ENCODE peak calls at places on chromosomes 3 and 15, in ten cellular contexts. One of them, this sample, is unnamed.

GRCh38 chr15:82810863-82811421 is 1.5 kb downstream of the WHAMM start:
- DNase-seq in fibroblast of pulmonary artery: peak
- DNase-seq in fibroblast of villous mesenchyme: no peak
- DNase-seq in foreskin fibroblast: no peak
- DNase-seq in spleen: no peak
- DNase-seq in tibial nerve: no peak
- DNase-seq in H1: no peak
- DNase-seq in CD8-positive, alpha-beta T cell: no peak
- DNase-seq in left ventricle myocardium inferior: no peak
- DNase-seq in cardiac fibroblast: peak
- DNase-seq in this sample: peak

GRCh38 chr15:81095690-81096365 is 38.2 kb upstream of the CFAP161 start:
- DNase-seq in foreskin fibroblast: no peak
- DNase-seq in tibial nerve: no peak
- DNase-seq in left ventricle myocardium inferior: no peak
- DNase-seq in cardiac fibroblast: no peak
- DNase-seq in spleen: no peak
- DNase-seq in fibroblast of pulmonary artery: no peak
- DNase-seq in CD8-positive, alpha-beta T cell: no peak
- DNase-seq in fibroblast of villous mesenchyme: no peak
- DNase-seq in H1: peak
- DNase-seq in this sample: no peak

GRCh38 chr3:31724681-31725080 is 192.0 kb downstream of the STT3B start:
- DNase-seq in CD8-positive, alpha-beta T cell: no peak
- DNase-seq in cardiac fibroblast: no peak
- DNase-seq in spleen: no peak
- DNase-seq in fibroblast of villous mesenchyme: peak
- DNase-seq in foreskin fibroblast: peak
- DNase-seq in fibroblast of pulmonary artery: peak
- DNase-seq in H1: no peak
- DNase-seq in left ventricle myocardium inferior: no peak
- DNase-seq in tibial nerve: no peak
- DNase-seq in this sample: peak

GRCh38 chr15:63306480-63307073 is 29.2 kb downstream of the APH1B start:
- DNase-seq in cardiac fibroblast: no peak
- DNase-seq in foreskin fibroblast: no peak
- DNase-seq in fibroblast of pulmonary artery: no peak
- DNase-seq in tibial nerve: no peak
- DNase-seq in left ventricle myocardium inferior: no peak
- DNase-seq in spleen: no peak
- DNase-seq in CD8-positive, alpha-beta T cell: no peak
- DNase-seq in fibroblast of villous mesenchyme: no peak
- DNase-seq in H1: peak
- DNase-seq in this sample: no peak

GRCh38 chr15:39331584-39331983 is 249.3 kb upstream of the THBS1 start:
- DNase-seq in tibial nerve: no peak
- DNase-seq in fibroblast of villous mesenchyme: no peak
- DNase-seq in left ventricle myocardium inferior: no peak
- DNase-seq in fibroblast of pulmonary artery: no peak
- DNase-seq in H1: no peak
- DNase-seq in foreskin fibroblast: no peak
- DNase-seq in CD8-positive, alpha-beta T cell: no peak
- DNase-seq in cardiac fibroblast: no peak
- DNase-seq in spleen: no peak
- DNase-seq in this sample: peak

GRCh38 chr3:132879651-132880050 is 157.4 kb upstream of the NPHP3 start:
- DNase-seq in CD8-positive, alpha-beta T cell: no peak
- DNase-seq in spleen: no peak
- DNase-seq in tibial nerve: no peak
- DNase-seq in fibroblast of pulmonary artery: no peak
- DNase-seq in fibroblast of villous mesenchyme: peak
- DNase-seq in foreskin fibroblast: no peak
- DNase-seq in H1: no peak
- DNase-seq in cardiac fibroblast: no peak
- DNase-seq in left ventricle myocardium inferior: no peak
- DNase-seq in this sample: no peak

GRCh38 chr3:20111836-20112235 is 71.6 kb downstream of the KAT2B start:
- DNase-seq in left ventricle myocardium inferior: no peak
- DNase-seq in cardiac fibroblast: no peak
- DNase-seq in tibial nerve: no peak
- DNase-seq in fibroblast of villous mesenchyme: no peak
- DNase-seq in H1: no peak
- DNase-seq in fibroblast of pulmonary artery: no peak
- DNase-seq in foreskin fibroblast: no peak
- DNase-seq in CD8-positive, alpha-beta T cell: no peak
- DNase-seq in spleen: no peak
- DNase-seq in this sample: peak

GRCh38 chr3:16132926-16133325 is 41.6 kb upstream of the GALNT15 start:
- DNase-seq in fibroblast of villous mesenchyme: peak
- DNase-seq in foreskin fibroblast: peak
- DNase-seq in spleen: no peak
- DNase-seq in CD8-positive, alpha-beta T cell: no peak
- DNase-seq in cardiac fibroblast: peak
- DNase-seq in tibial nerve: no peak
- DNase-seq in left ventricle myocardium inferior: peak
- DNase-seq in fibroblast of pulmonary artery: peak
- DNase-seq in H1: no peak
- DNase-seq in this sample: no peak

GRCh38 chr3:177294221-177294620 is 96.9 kb upstream of the TBL1XR1 start:
- DNase-seq in fibroblast of pulmonary artery: peak
- DNase-seq in fibroblast of villous mesenchyme: no peak
- DNase-seq in left ventricle myocardium inferior: peak
- DNase-seq in spleen: no peak
- DNase-seq in cardiac fibroblast: peak
- DNase-seq in tibial nerve: no peak
- DNase-seq in H1: no peak
- DNase-seq in foreskin fibroblast: peak
- DNase-seq in CD8-positive, alpha-beta T cell: no peak
- DNase-seq in this sample: peak

GRCh38 chr3:59558906-59559720 is 509.3 kb upstream of the CFAP20DC start:
- DNase-seq in cardiac fibroblast: no peak
- DNase-seq in fibroblast of pulmonary artery: no peak
- DNase-seq in left ventricle myocardium inferior: no peak
- DNase-seq in tibial nerve: no peak
- DNase-seq in CD8-positive, alpha-beta T cell: no peak
- DNase-seq in spleen: no peak
- DNase-seq in fibroblast of villous mesenchyme: no peak
- DNase-seq in H1: no peak
- DNase-seq in foreskin fibroblast: no peak
- DNase-seq in this sample: no peak

GRCh38 chr3:31903686-31904431 is 77.2 kb downstream of the OSBPL10 start:
- DNase-seq in spleen: no peak
- DNase-seq in CD8-positive, alpha-beta T cell: no peak
- DNase-seq in H1: no peak
- DNase-seq in left ventricle myocardium inferior: no peak
- DNase-seq in tibial nerve: no peak
- DNase-seq in fibroblast of pulmonary artery: no peak
- DNase-seq in foreskin fibroblast: no peak
- DNase-seq in fibroblast of villous mesenchyme: peak
- DNase-seq in cardiac fibroblast: no peak
- DNase-seq in this sample: peak

GRCh38 chr3:185488465-185488864 is 10.4 kb downstream of the TMEM41A start:
- DNase-seq in left ventricle myocardium inferior: no peak
- DNase-seq in cardiac fibroblast: no peak
- DNase-seq in CD8-positive, alpha-beta T cell: no peak
- DNase-seq in tibial nerve: no peak
- DNase-seq in fibroblast of villous mesenchyme: no peak
- DNase-seq in fibroblast of pulmonary artery: no peak
- DNase-seq in spleen: no peak
- DNase-seq in foreskin fibroblast: no peak
- DNase-seq in H1: no peak
- DNase-seq in this sample: no peak

GRCh38 chr3:171788546-171789351 is 21.5 kb downstream of the PLD1 start:
- DNase-seq in tibial nerve: no peak
- DNase-seq in spleen: no peak
- DNase-seq in fibroblast of villous mesenchyme: peak
- DNase-seq in cardiac fibroblast: peak
- DNase-seq in H1: no peak
- DNase-seq in CD8-positive, alpha-beta T cell: no peak
- DNase-seq in left ventricle myocardium inferior: no peak
- DNase-seq in fibroblast of pulmonary artery: peak
- DNase-seq in foreskin fibroblast: peak
- DNase-seq in this sample: peak

GRCh38 chr3:108472011-108472591 is 38.3 kb downstream of the MYH15 start:
- DNase-seq in H1: no peak
- DNase-seq in CD8-positive, alpha-beta T cell: no peak
- DNase-seq in foreskin fibroblast: peak
- DNase-seq in cardiac fibroblast: peak
- DNase-seq in fibroblast of villous mesenchyme: peak
- DNase-seq in left ventricle myocardium inferior: no peak
- DNase-seq in spleen: no peak
- DNase-seq in tibial nerve: no peak
- DNase-seq in fibroblast of pulmonary artery: peak
- DNase-seq in this sample: peak

GRCh38 chr3:196499061-196499460 is 4.5 kb downstream of the RNF168 start:
- DNase-seq in H1: no peak
- DNase-seq in foreskin fibroblast: peak
- DNase-seq in fibroblast of pulmonary artery: peak
- DNase-seq in left ventricle myocardium inferior: no peak
- DNase-seq in CD8-positive, alpha-beta T cell: no peak
- DNase-seq in cardiac fibroblast: peak
- DNase-seq in tibial nerve: no peak
- DNase-seq in fibroblast of villous mesenchyme: peak
- DNase-seq in spleen: no peak
- DNase-seq in this sample: no peak

GRCh38 chr3:169146112-169146665 is 517.3 kb downstream of the MECOM start:
- DNase-seq in CD8-positive, alpha-beta T cell: no peak
- DNase-seq in cardiac fibroblast: peak
- DNase-seq in left ventricle myocardium inferior: peak
- DNase-seq in spleen: peak
- DNase-seq in fibroblast of villous mesenchyme: peak
- DNase-seq in foreskin fibroblast: peak
- DNase-seq in tibial nerve: no peak
- DNase-seq in H1: peak
- DNase-seq in fibroblast of pulmonary artery: peak
- DNase-seq in this sample: peak
- H3K4me3 ChIP-seq in CD8-positive, alpha-beta T cell: no peak
- H3K4me3 ChIP-seq in cardiac fibroblast: peak
- H3K4me3 ChIP-seq in left ventricle myocardium inferior: peak
- H3K4me3 ChIP-seq in spleen: peak
- H3K4me3 ChIP-seq in fibroblast of villous mesenchyme: peak
- H3K4me3 ChIP-seq in foreskin fibroblast: peak
- H3K4me3 ChIP-seq in tibial nerve: peak
- H3K4me3 ChIP-seq in H1: peak
- H3K4me3 ChIP-seq in fibroblast of pulmonary artery: peak
- H3K4me3 ChIP-seq in this sample: peak

GRCh38 chr15:72082176-72082575 is 35.8 kb downstream of the MYO9A start:
- DNase-seq in spleen: no peak
- DNase-seq in CD8-positive, alpha-beta T cell: no peak
- DNase-seq in fibroblast of pulmonary artery: no peak
- DNase-seq in cardiac fibroblast: no peak
- DNase-seq in tibial nerve: no peak
- DNase-seq in left ventricle myocardium inferior: no peak
- DNase-seq in H1: no peak
- DNase-seq in foreskin fibroblast: no peak
- DNase-seq in fibroblast of villous mesenchyme: no peak
- DNase-seq in this sample: no peak
- TF ChIP-seq CTCF in spleen: no peak
- TF ChIP-seq CTCF in CD8-positive, alpha-beta T cell: no peak
- TF ChIP-seq CTCF in fibroblast of pulmonary artery: no peak
- TF ChIP-seq CTCF in cardiac fibroblast: no peak
- TF ChIP-seq CTCF in tibial nerve: no peak
- TF ChIP-seq CTCF in left ventricle myocardium inferior: no peak
- TF ChIP-seq CTCF in H1: no peak
- TF ChIP-seq CTCF in foreskin fibroblast: no peak
- TF ChIP-seq CTCF in fibroblast of villous mesenchyme: no peak
- TF ChIP-seq CTCF in this sample: no peak

DNA sequence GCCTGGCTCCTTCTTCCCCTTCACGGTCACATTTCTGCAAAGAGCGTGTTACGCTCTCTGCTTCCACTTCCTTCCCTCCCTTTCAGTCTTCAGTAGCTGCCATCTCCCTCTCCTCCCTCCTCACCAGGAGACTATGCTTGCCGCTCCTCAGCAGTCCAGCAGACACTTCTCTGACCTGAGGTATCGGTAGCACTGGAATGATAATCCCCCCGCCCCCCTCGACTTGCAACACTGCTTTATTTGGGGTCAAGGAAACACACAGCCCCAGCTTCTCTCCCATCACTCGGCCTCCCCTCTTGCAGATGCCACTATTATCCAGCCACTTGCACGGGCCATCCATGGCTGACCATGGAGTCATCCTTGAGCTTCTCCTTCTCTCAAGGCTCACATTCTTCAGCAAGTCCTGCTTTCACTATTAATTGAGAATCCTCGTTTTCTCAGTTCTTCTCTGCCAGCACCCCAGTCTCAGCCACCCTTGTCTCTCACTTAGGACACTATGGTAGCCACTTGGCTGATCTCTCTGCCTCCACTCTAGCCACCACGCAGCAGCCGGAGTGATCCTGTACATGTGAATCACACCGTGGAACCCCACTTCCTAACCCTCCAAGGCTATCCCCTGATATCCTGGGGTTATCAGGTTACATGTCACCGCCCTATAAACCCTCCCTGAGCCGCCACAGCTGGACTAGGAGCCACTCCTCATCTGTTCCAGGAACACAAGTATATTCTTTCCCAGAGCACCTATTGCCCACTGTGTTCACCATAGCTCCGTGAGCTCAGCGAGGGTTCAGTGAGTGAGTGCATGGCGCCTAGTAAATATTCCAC is 960 bp upstream of the PARP14 start:
- DNase-seq in tibial nerve: no peak
- DNase-seq in spleen: peak
- DNase-seq in CD8-positive, alpha-beta T cell: peak
- DNase-seq in H1: no peak
- DNase-seq in left ventricle myocardium inferior: no peak
- DNase-seq in foreskin fibroblast: peak
- DNase-seq in fibroblast of pulmonary artery: peak
- DNase-seq in cardiac fibroblast: peak
- DNase-seq in fibroblast of villous mesenchyme: peak
- DNase-seq in this sample: no peak
- H3K4me3 ChIP-seq in tibial nerve: peak
- H3K4me3 ChIP-seq in spleen: peak
- H3K4me3 ChIP-seq in CD8-positive, alpha-beta T cell: peak
- H3K4me3 ChIP-seq in H1: peak
- H3K4me3 ChIP-seq in left ventricle myocardium inferior: peak
- H3K4me3 ChIP-seq in foreskin fibroblast: peak
- H3K4me3 ChIP-seq in fibroblast of pulmonary artery: peak
- H3K4me3 ChIP-seq in cardiac fibroblast: peak
- H3K4me3 ChIP-seq in fibroblast of villous mesenchyme: peak
- H3K4me3 ChIP-seq in this sample: peak

GRCh38 chr15:101669744-101670143 is 17.6 kb upstream of the TM2D3 start:
- DNase-seq in spleen: no peak
- DNase-seq in CD8-positive, alpha-beta T cell: no peak
- DNase-seq in cardiac fibroblast: peak
- DNase-seq in fibroblast of pulmonary artery: peak
- DNase-seq in fibroblast of villous mesenchyme: peak
- DNase-seq in foreskin fibroblast: peak
- DNase-seq in left ventricle myocardium inferior: no peak
- DNase-seq in tibial nerve: no peak
- DNase-seq in H1: no peak
- DNase-seq in this sample: peak

GRCh38 chr15:101660005-101660404 is 7.8 kb upstream of the TM2D3 start:
- DNase-seq in tibial nerve: no peak
- DNase-seq in fibroblast of pulmonary artery: no peak
- DNase-seq in H1: no peak
- DNase-seq in CD8-positive, alpha-beta T cell: no peak
- DNase-seq in left ventricle myocardium inferior: no peak
- DNase-seq in fibroblast of villous mesenchyme: no peak
- DNase-seq in foreskin fibroblast: no peak
- DNase-seq in spleen: no peak
- DNase-seq in cardiac fibroblast: no peak
- DNase-seq in this sample: no peak

GRCh38 chr15:101662203-101662602 is 10.0 kb upstream of the TM2D3 start:
- DNase-seq in left ventricle myocardium inferior: no peak
- DNase-seq in fibroblast of villous mesenchyme: no peak
- DNase-seq in cardiac fibroblast: no peak
- DNase-seq in tibial nerve: no peak
- DNase-seq in fibroblast of pulmonary artery: no peak
- DNase-seq in CD8-positive, alpha-beta T cell: no peak
- DNase-seq in spleen: no peak
- DNase-seq in H1: no peak
- DNase-seq in foreskin fibroblast: no peak
- DNase-seq in this sample: no peak

GRCh38 chr15:101664303-101664913 is 12.2 kb upstream of the TM2D3 start:
- DNase-seq in H1: no peak
- DNase-seq in left ventricle myocardium inferior: no peak
- DNase-seq in spleen: no peak
- DNase-seq in CD8-positive, alpha-beta T cell: no peak
- DNase-seq in tibial nerve: no peak
- DNase-seq in cardiac fibroblast: no peak
- DNase-seq in foreskin fibroblast: peak
- DNase-seq in fibroblast of villous mesenchyme: peak
- DNase-seq in fibroblast of pulmonary artery: no peak
- DNase-seq in this sample: peak
- TF ChIP-seq CTCF in H1: peak
- TF ChIP-seq CTCF in left ventricle myocardium inferior: peak
- TF ChIP-seq CTCF in spleen: no peak
- TF ChIP-seq CTCF in CD8-positive, alpha-beta T cell: no peak
- TF ChIP-seq CTCF in tibial nerve: no peak
- TF ChIP-seq CTCF in cardiac fibroblast: peak
- TF ChIP-seq CTCF in foreskin fibroblast: peak
- TF ChIP-seq CTCF in fibroblast of villous mesenchyme: peak
- TF ChIP-seq CTCF in fibroblast of pulmonary artery: peak
- TF ChIP-seq CTCF in this sample: peak

This sample was measured in epithelial cell of esophagus.